ENCODE peak calls at places on chromosome 2, in eight cellular contexts. G, L, E, U, B, A, D and K are unnamed samples.

GRCh38 chr2:120958623-120959366 is 223.1 kb downstream of the GLI2 start:
- DNase-seq in G (peak; percentile 33), L (no peak), E (no peak), U (peak; percentile 94), B (no peak), A (no peak), D (peak; percentile 39), K (peak; percentile 16)

GRCh38 chr2:161681043-161681442 is 56.8 kb downstream of the SLC4A10 start:
- DNase-seq in G (no peak), L (peak; percentile 5), E (no peak), U (no peak), B (peak; percentile 35), A (no peak), D (peak; percentile 89), K (no peak)

GRCh38 chr2:30766666-30767065 is 40.6 kb downstream of the CAPN13 start:
- DNase-seq in G (no peak), L (no peak), E (no peak), U (peak; percentile 6), B (no peak), A (no peak), D (no peak), K (no peak)

GRCh38 chr2:66872056-66872821 is 437.3 kb downstream of the MEIS1 start:
- DNase-seq in G (no peak), L (peak; percentile 64), E (no peak), U (no peak), B (no peak), A (no peak), D (peak; percentile 68), K (peak; percentile 48)

GRCh38 chr2:241011751-241012510 is 13.5 kb downstream of the SNED1 start:
- DNase-seq in G (no peak), L (no peak), E (no peak), U (peak; percentile 47), B (no peak), A (no peak), D (no peak), K (no peak)

GRCh38 chr2:66427219-66427768 is 7.6 kb upstream of the MEIS1 start:
- DNase-seq in G (no peak), L (no peak), E (no peak), U (no peak), B (no peak), A (peak; percentile 53), D (no peak), K (no peak)

GRCh38 chr2:142980246-142981068 is 103.0 kb downstream of the KYNU start:
- DNase-seq in G (no peak), L (peak; percentile 75), E (peak; percentile 63), U (no peak), B (no peak), A (peak; percentile 49), D (peak; percentile 60), K (peak; percentile 77)

GRCh38 chr2:1049691-1050090 is 99.0 kb downstream of the SNTG2 start:
- DNase-seq in G (no peak), L (peak; percentile 39), E (no peak), U (no peak), B (no peak), A (no peak), D (peak; percentile 7), K (peak; percentile 22)

GRCh38 chr2:8720741-8721140 is 38.9 kb downstream of the ID2 start:
- DNase-seq in G (no peak), L (no peak), E (no peak), U (no peak), B (no peak), A (no peak), D (no peak), K (no peak)

GRCh38 chr2:136051001-136051724 is 65.7 kb upstream of the DARS1 start:
- DNase-seq in G (no peak), L (no peak), E (no peak), U (no peak), B (no peak), A (no peak), D (no peak), K (no peak)

GRCh38 chr2:233241803-233242202 is 9.7 kb upstream of the ATG16L1 start:
- DNase-seq in G (no peak), L (no peak), E (no peak), U (no peak), B (no peak), A (no peak), D (no peak), K (no peak)

GRCh38 chr2:23719721-23720120 is 207.2 kb downstream of the ATAD2B start:
- DNase-seq in G (no peak), L (no peak), E (no peak), U (no peak), B (no peak), A (no peak), D (no peak), K (no peak)

GRCh38 chr2:221124542-221125235 is 447.4 kb downstream of the EPHA4 start:
- DNase-seq in G (no peak), L (no peak), E (peak; percentile 43), U (peak; percentile 70), B (no peak), A (no peak), D (peak; percentile 52), K (peak; percentile 6)

GRCh38 chr2:31332521-31332920 is 82.0 kb downstream of the XDH start:
- DNase-seq in G (no peak), L (no peak), E (no peak), U (no peak), B (no peak), A (no peak), D (no peak), K (no peak)

GRCh38 chr2:41791523-41791922 is 256.3 kb upstream of the PKDCC start:
- DNase-seq in G (peak; percentile 43), L (peak; percentile 46), E (peak; percentile 16), U (peak; percentile 82), B (no peak), A (peak; percentile 20), D (peak; percentile 50), K (peak; percentile 50)

GRCh38 chr2:39642054-39642742 is 23.5 kb upstream of the TMEM178A start:
- DNase-seq in G (no peak), L (peak; percentile 90), E (no peak), U (no peak), B (peak; percentile 71), A (peak; percentile 80), D (peak; percentile 81), K (peak; percentile 57)

GRCh38 chr2:45993476-45993991 is 303.7 kb upstream of the EPAS1 start:
- DNase-seq in G (peak; percentile 69), L (peak; percentile 92), E (peak; percentile 50), U (peak; percentile 89), B (peak; percentile 53), A (peak; percentile 78), D (peak; percentile 87), K (peak; percentile 93)

GRCh38 chr2:239369631-239370161 is 31.1 kb downstream of the HDAC4 start:
- DNase-seq in G (no peak), L (no peak), E (no peak), U (no peak), B (no peak), A (no peak), D (no peak), K (no peak)

GRCh38 chr2:239854596-239854995 is 170.5 kb downstream of the NDUFA10 start:
- DNase-seq in G (no peak), L (no peak), E (no peak), U (peak; percentile 18), B (no peak), A (no peak), D (no peak), K (no peak)

GRCh38 chr2:170892391-170892951 is 36.6 kb upstream of the GORASP2 start:
- DNase-seq in G (no peak), L (no peak), E (no peak), U (no peak), B (no peak), A (no peak), D (no peak), K (no peak)
- H3K9ac ChIP-seq in G (no peak overlapping the region), L (no peak overlapping the region), E (no peak overlapping the region), U (no peak overlapping the region), B (no peak overlapping the region), A (no peak overlapping the region), D (no peak overlapping the region), K (no peak overlapping the region)

GRCh38 chr2:134693359-134694330 is 25.2 kb downstream of the TMEM163 start:
- DNase-seq in G (no peak), L (no peak), E (no peak), U (no peak), B (no peak), A (no peak), D (no peak), K (no peak)

GRCh38 chr2:134694411-134694810 is 24.4 kb downstream of the TMEM163 start:
- DNase-seq in G (no peak), L (no peak), E (no peak), U (no peak), B (no peak), A (no peak), D (no peak), K (no peak)

GRCh38 chr2:134692461-134692860 is 26.3 kb downstream of the TMEM163 start:
- DNase-seq in G (no peak), L (no peak), E (no peak), U (no peak), B (no peak), A (no peak), D (no peak), K (no peak)

GRCh38 chr2:134689303-134689702 is 29.5 kb downstream of the TMEM163 start:
- DNase-seq in G (no peak), L (no peak), E (no peak), U (no peak), B (no peak), A (no peak), D (no peak), K (no peak)

GRCh38 chr2:134690629-134691215 is 28.1 kb downstream of the TMEM163 start:
- DNase-seq in G (no peak), L (no peak), E (no peak), U (no peak), B (no peak), A (no peak), D (no peak), K (no peak)
- H3K9ac ChIP-seq in G (no peak overlapping the region), L (no peak overlapping the region), E (no peak overlapping the region), U (no peak overlapping the region), B (no peak overlapping the region), A (no peak overlapping the region), D (no peak overlapping the region), K (no peak overlapping the region)

GRCh38 chr2:102070058-102070642 is 72.4 kb upstream of the IL1R1 start:
- DNase-seq in G (no peak), L (peak; percentile 97), E (no peak), U (no peak), B (no peak), A (peak; percentile 79), D (peak; percentile 88), K (no peak)
- H3K9ac ChIP-seq in G (no peak overlapping the region), L (peak overlapping the region; percentile 44), E (no peak overlapping the region), U (no peak overlapping the region), B (peak overlapping the region; percentile 5), A (peak overlapping the region; percentile 63), D (peak overlapping the region; percentile 76), K (peak overlapping the region; percentile 85)

DNA sequence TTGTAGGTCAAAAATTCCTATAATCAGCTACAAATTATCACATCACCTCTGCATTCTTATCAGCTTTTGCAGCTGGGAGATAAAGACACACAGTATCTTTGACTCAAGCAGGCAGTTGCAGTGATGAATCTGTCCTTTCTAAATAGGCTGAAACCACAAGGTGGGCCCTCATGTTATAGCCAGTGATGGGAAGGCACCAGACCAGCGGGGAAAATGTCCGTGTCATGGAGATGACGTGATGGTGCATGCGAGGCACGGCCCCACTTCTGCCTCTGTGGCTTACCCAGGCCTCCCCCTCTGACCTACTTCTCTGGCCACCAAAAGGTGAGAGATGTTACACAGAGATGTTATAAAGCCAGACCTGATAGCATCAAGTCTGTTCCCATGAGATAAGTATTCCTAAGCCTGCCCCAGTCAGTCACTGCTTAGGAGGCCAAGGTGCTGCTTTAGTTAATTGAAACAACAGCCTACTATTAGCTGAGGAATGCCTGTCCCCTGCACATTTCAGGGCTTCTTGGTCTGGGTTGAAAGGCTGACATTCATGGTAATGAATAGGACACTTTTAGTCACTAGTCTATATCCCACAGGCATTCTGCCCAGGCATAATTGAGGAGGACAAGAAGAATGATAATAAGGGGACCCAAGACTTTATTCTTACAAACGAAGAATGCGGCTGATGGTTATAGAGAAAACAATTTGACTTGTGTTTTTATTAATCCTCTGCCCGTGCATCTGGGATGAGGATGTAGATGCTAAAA is 327.9 kb downstream of the LPIN1 start:
- DNase-seq in G (peak; percentile 15), L (no peak), E (peak; percentile 16), U (peak; percentile 64), B (no peak), A (no peak), D (no peak), K (no peak)
- H3K9ac ChIP-seq in G (no peak overlapping the region), L (no peak overlapping the region), E (no peak overlapping the region), U (no peak overlapping the region), B (no peak overlapping the region), A (no peak overlapping the region), D (no peak overlapping the region), K (no peak overlapping the region)